ENCODE peak calls at places on chromosomes 5 and 9, in six cellular contexts. Q, Z, G, O, K and N are unnamed samples.

GRCh38 chr5:133746834-133747233 is 134.5 kb upstream of the FSTL4 start:
- DNase-seq in O (no peak), Q (peak), Z (peak), K (peak), G (no peak), N (peak)

GRCh38 chr9:14768561-14769234 is 46.2 kb upstream of the CER1 start:
- DNase-seq in K (no peak), Q (peak), Z (peak), G (no peak), O (no peak), N (peak)

GRCh38 chr9:94919376-94920098 is 193.0 kb downstream of the AOPEP start:
- DNase-seq in Q (no peak), K (no peak), G (no peak), Z (peak), O (no peak), N (no peak)

GRCh38 chr5:167065784-167066183 is 1225.7 kb upstream of the WWC1 start:
- DNase-seq in Q (no peak), Z (no peak), G (no peak), K (no peak), O (no peak), N (no peak)

GRCh38 chr5:118553662-118554061 is 434.7 kb downstream of the DTWD2 start:
- DNase-seq in G (no peak), Q (no peak), Z (no peak), K (no peak), O (no peak), N (no peak)

GRCh38 chr5:38443390-38443789 is 113.1 kb downstream of the LIFR start:
- DNase-seq in Z (no peak), G (no peak), K (no peak), Q (no peak), O (no peak), N (no peak)

GRCh38 chr9:19550009-19550408 is 141.2 kb downstream of the ACER2 start:
- DNase-seq in K (no peak), Z (no peak), Q (no peak), O (no peak), G (no peak), N (no peak)

GRCh38 chr5:1268666-1269065 is 26.2 kb downstream of the TERT start:
- DNase-seq in Z (no peak), O (no peak), K (peak), Q (no peak), G (no peak), N (no peak)

GRCh38 chr9:133844876-133845658 is 106.9 kb upstream of the SARDH start:
- DNase-seq in G (no peak), Z (peak), K (no peak), Q (no peak), O (no peak), N (no peak)

GRCh38 chr9:135641745-135642144 is 2.4 kb upstream of the GLT6D1 start:
- DNase-seq in O (no peak), G (no peak), Q (no peak), K (no peak), Z (no peak), N (no peak)

GRCh38 chr9:123686131-123686848 is 243.6 kb downstream of the DENND1A start:
- DNase-seq in O (no peak), G (no peak), Z (no peak), K (no peak), Q (no peak), N (no peak)

GRCh38 chr9:90801175-90801506 is 478 bp upstream of the SYK start:
- DNase-seq in Q (no peak), K (no peak), Z (no peak), G (no peak), O (no peak), N (no peak)

GRCh38 chr5:132459031-132459982 is 31.3 kb downstream of the IRF1 start:
- DNase-seq in Z (peak), Q (no peak), G (no peak), O (no peak), K (no peak), N (no peak)

GRCh38 chr5:15786884-15787283 is 286.9 kb downstream of the FBXL7 start:
- DNase-seq in K (no peak), G (no peak), Z (no peak), Q (no peak), O (no peak), N (no peak)

GRCh38 chr5:98938459-98938858 is 9.7 kb upstream of the CHD1 start:
- DNase-seq in K (no peak), Q (no peak), G (no peak), Z (no peak), O (no peak), N (peak)